ENCODE peak calls at places on chromosomes 5 and 9, in eight cellular contexts. One of them, this sample, is unnamed.

GRCh38 chr9:132578367-132578932 is 4.0 kb upstream of the BARHL1 start:
- DNase-seq in endothelial cell: no peak
- DNase-seq in HFFc6: no peak
- DNase-seq in cardiac fibroblast: no peak
- DNase-seq in hepatocyte: no peak
- DNase-seq in HL-60: no peak
- DNase-seq in glutamatergic neuron: no peak
- DNase-seq in progenitor cell of endocrine pancreas: no peak
- DNase-seq in this sample: no peak

GRCh38 chr9:29659014-29659413 is 2085.7 kb upstream of the C9orf72 start:
- DNase-seq in endothelial cell: no peak
- DNase-seq in progenitor cell of endocrine pancreas: no peak
- DNase-seq in HL-60: no peak
- DNase-seq in glutamatergic neuron: no peak
- DNase-seq in cardiac fibroblast: no peak
- DNase-seq in hepatocyte: no peak
- DNase-seq in HFFc6: no peak
- DNase-seq in this sample: no peak

GRCh38 chr5:16869821-16870796 is 66.0 kb downstream of the MYO10 start:
- DNase-seq in endothelial cell: no peak
- DNase-seq in progenitor cell of endocrine pancreas: no peak
- DNase-seq in cardiac fibroblast: peak
- DNase-seq in glutamatergic neuron: no peak
- DNase-seq in hepatocyte: no peak
- DNase-seq in HL-60: no peak
- DNase-seq in HFFc6: peak
- DNase-seq in this sample: no peak

GRCh38 chr5:118921946-118922345 is 66.4 kb downstream of the DTWD2 start:
- DNase-seq in endothelial cell: no peak
- DNase-seq in HFFc6: no peak
- DNase-seq in cardiac fibroblast: no peak
- DNase-seq in progenitor cell of endocrine pancreas: no peak
- DNase-seq in glutamatergic neuron: no peak
- DNase-seq in hepatocyte: no peak
- DNase-seq in HL-60: no peak
- DNase-seq in this sample: no peak

GRCh38 chr9:96379461-96379860 is 4.0 kb downstream of the SLC35D2 start:
- DNase-seq in HFFc6: no peak
- DNase-seq in HL-60: no peak
- DNase-seq in cardiac fibroblast: no peak
- DNase-seq in progenitor cell of endocrine pancreas: no peak
- DNase-seq in hepatocyte: no peak
- DNase-seq in glutamatergic neuron: no peak
- DNase-seq in endothelial cell: no peak
- DNase-seq in this sample: no peak

GRCh38 chr9:134322781-134323241 is 3.4 kb upstream of the RXRA start:
- DNase-seq in hepatocyte: no peak
- DNase-seq in cardiac fibroblast: no peak
- DNase-seq in progenitor cell of endocrine pancreas: no peak
- DNase-seq in endothelial cell: no peak
- DNase-seq in glutamatergic neuron: peak
- DNase-seq in HL-60: no peak
- DNase-seq in HFFc6: no peak
- DNase-seq in this sample: no peak

GRCh38 chr5:132059043-132059695 is 1.3 kb upstream of the IL3 start:
- DNase-seq in progenitor cell of endocrine pancreas: peak
- DNase-seq in HL-60: no peak
- DNase-seq in hepatocyte: no peak
- DNase-seq in HFFc6: no peak
- DNase-seq in cardiac fibroblast: no peak
- DNase-seq in endothelial cell: no peak
- DNase-seq in glutamatergic neuron: peak
- DNase-seq in this sample: peak

GRCh38 chr5:15003511-15003920 is 131.9 kb upstream of the ANKH start:
- DNase-seq in hepatocyte: peak
- DNase-seq in HFFc6: peak
- DNase-seq in endothelial cell: peak
- DNase-seq in glutamatergic neuron: peak
- DNase-seq in cardiac fibroblast: peak
- DNase-seq in progenitor cell of endocrine pancreas: no peak
- DNase-seq in HL-60: peak
- DNase-seq in this sample: no peak

GRCh38 chr5:149946118-149946517 is 1.5 kb upstream of the PDE6A start:
- DNase-seq in hepatocyte: peak
- DNase-seq in progenitor cell of endocrine pancreas: no peak
- DNase-seq in glutamatergic neuron: no peak
- DNase-seq in HL-60: no peak
- DNase-seq in HFFc6: no peak
- DNase-seq in cardiac fibroblast: no peak
- DNase-seq in endothelial cell: no peak
- DNase-seq in this sample: no peak

GRCh38 chr5:76372320-76373054 is 30.6 kb upstream of the IQGAP2 start:
- DNase-seq in HFFc6: peak
- DNase-seq in endothelial cell: no peak
- DNase-seq in hepatocyte: peak
- DNase-seq in glutamatergic neuron: no peak
- DNase-seq in progenitor cell of endocrine pancreas: no peak
- DNase-seq in cardiac fibroblast: peak
- DNase-seq in HL-60: no peak
- DNase-seq in this sample: no peak

GRCh38 chr5:179794575-179794974 is 789 bp downstream of the LTC4S start:
- DNase-seq in glutamatergic neuron: no peak
- DNase-seq in cardiac fibroblast: no peak
- DNase-seq in HFFc6: no peak
- DNase-seq in endothelial cell: no peak
- DNase-seq in HL-60: no peak
- DNase-seq in progenitor cell of endocrine pancreas: no peak
- DNase-seq in hepatocyte: no peak
- DNase-seq in this sample: no peak

GRCh38 chr9:109780453-109781033 is 545 bp downstream of the PALM2AKAP2 start:
- DNase-seq in cardiac fibroblast: peak
- DNase-seq in endothelial cell: no peak
- DNase-seq in progenitor cell of endocrine pancreas: no peak
- DNase-seq in HFFc6: no peak
- DNase-seq in hepatocyte: no peak
- DNase-seq in HL-60: no peak
- DNase-seq in glutamatergic neuron: no peak
- DNase-seq in this sample: no peak

GRCh38 chr5:110032386-110032785 is 342.7 kb downstream of the MAN2A1 start:
- DNase-seq in HFFc6: no peak
- DNase-seq in HL-60: no peak
- DNase-seq in endothelial cell: no peak
- DNase-seq in cardiac fibroblast: no peak
- DNase-seq in hepatocyte: no peak
- DNase-seq in progenitor cell of endocrine pancreas: no peak
- DNase-seq in glutamatergic neuron: peak
- DNase-seq in this sample: no peak

GRCh38 chr9:99181621-99182020 is 40.1 kb downstream of the ALG2 start:
- DNase-seq in HL-60: peak
- DNase-seq in progenitor cell of endocrine pancreas: no peak
- DNase-seq in endothelial cell: no peak
- DNase-seq in glutamatergic neuron: no peak
- DNase-seq in hepatocyte: no peak
- DNase-seq in cardiac fibroblast: peak
- DNase-seq in HFFc6: no peak
- DNase-seq in this sample: no peak

GRCh38 chr5:14900661-14901461 is 29.3 kb upstream of the ANKH start:
- DNase-seq in HL-60: no peak
- DNase-seq in cardiac fibroblast: peak
- DNase-seq in glutamatergic neuron: no peak
- DNase-seq in HFFc6: peak
- DNase-seq in hepatocyte: no peak
- DNase-seq in progenitor cell of endocrine pancreas: no peak
- DNase-seq in endothelial cell: peak
- DNase-seq in this sample: peak

GRCh38 chr5:93622240-93622885 is 39.3 kb downstream of the NR2F1 start:
- DNase-seq in HL-60: no peak
- DNase-seq in cardiac fibroblast: peak
- DNase-seq in endothelial cell: no peak
- DNase-seq in progenitor cell of endocrine pancreas: no peak
- DNase-seq in HFFc6: peak
- DNase-seq in hepatocyte: no peak
- DNase-seq in glutamatergic neuron: no peak
- DNase-seq in this sample: no peak

GRCh38 chr5:65213921-65214525 is 267.7 kb downstream of the ADAMTS6 start:
- DNase-seq in HFFc6: peak
- DNase-seq in HL-60: peak
- DNase-seq in cardiac fibroblast: peak
- DNase-seq in hepatocyte: peak
- DNase-seq in progenitor cell of endocrine pancreas: no peak
- DNase-seq in glutamatergic neuron: no peak
- DNase-seq in endothelial cell: peak
- DNase-seq in this sample: no peak

GRCh38 chr5:148924817-148925216 is 98.4 kb downstream of the ADRB2 start:
- DNase-seq in cardiac fibroblast: peak
- DNase-seq in HL-60: no peak
- DNase-seq in progenitor cell of endocrine pancreas: no peak
- DNase-seq in endothelial cell: no peak
- DNase-seq in glutamatergic neuron: no peak
- DNase-seq in hepatocyte: no peak
- DNase-seq in HFFc6: no peak
- DNase-seq in this sample: no peak

GRCh38 chr9:137305060-137305787 is 3.2 kb upstream of the NRARP start:
- DNase-seq in endothelial cell: peak
- DNase-seq in HFFc6: peak
- DNase-seq in HL-60: peak
- DNase-seq in progenitor cell of endocrine pancreas: peak
- DNase-seq in glutamatergic neuron: peak
- DNase-seq in cardiac fibroblast: peak
- DNase-seq in hepatocyte: peak
- DNase-seq in this sample: no peak

GRCh38 chr9:84166828-84167400 is 173.6 kb downstream of the SLC28A3 start:
- DNase-seq in HL-60: no peak
- DNase-seq in cardiac fibroblast: no peak
- DNase-seq in endothelial cell: no peak
- DNase-seq in glutamatergic neuron: no peak
- DNase-seq in hepatocyte: no peak
- DNase-seq in progenitor cell of endocrine pancreas: no peak
- DNase-seq in HFFc6: no peak
- DNase-seq in this sample: no peak

DNA sequence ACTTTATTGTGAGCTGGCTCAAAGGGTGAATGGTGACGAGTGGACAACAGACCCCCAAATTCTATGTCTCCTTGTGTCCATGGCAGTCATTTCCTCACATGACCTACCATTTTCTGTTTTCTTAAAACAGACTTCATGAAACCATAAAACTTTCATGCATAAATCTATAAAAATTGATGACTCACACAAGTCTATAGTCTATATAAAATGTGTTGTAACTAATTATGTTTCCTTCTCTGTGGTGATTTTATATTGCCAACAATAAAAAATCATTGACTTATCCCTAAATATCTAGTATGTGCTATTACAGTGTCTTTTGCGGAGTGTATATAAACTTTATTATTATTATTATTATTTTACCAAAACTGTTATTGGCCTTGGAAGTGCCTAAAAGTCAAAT is 382.4 kb downstream of the MAT2B start:
- DNase-seq in glutamatergic neuron: no peak
- DNase-seq in cardiac fibroblast: no peak
- DNase-seq in HFFc6: no peak
- DNase-seq in hepatocyte: no peak
- DNase-seq in progenitor cell of endocrine pancreas: no peak
- DNase-seq in HL-60: no peak
- DNase-seq in endothelial cell: no peak
- DNase-seq in this sample: no peak
- TF ChIP-seq CTCF in glutamatergic neuron: no peak
- TF ChIP-seq CTCF in cardiac fibroblast: no peak
- TF ChIP-seq CTCF in HFFc6: no peak
- TF ChIP-seq CTCF in hepatocyte: no peak
- TF ChIP-seq CTCF in progenitor cell of endocrine pancreas: no peak
- TF ChIP-seq CTCF in HL-60: no peak
- TF ChIP-seq CTCF in endothelial cell: no peak
- TF ChIP-seq CTCF in this sample: no peak

DNA sequence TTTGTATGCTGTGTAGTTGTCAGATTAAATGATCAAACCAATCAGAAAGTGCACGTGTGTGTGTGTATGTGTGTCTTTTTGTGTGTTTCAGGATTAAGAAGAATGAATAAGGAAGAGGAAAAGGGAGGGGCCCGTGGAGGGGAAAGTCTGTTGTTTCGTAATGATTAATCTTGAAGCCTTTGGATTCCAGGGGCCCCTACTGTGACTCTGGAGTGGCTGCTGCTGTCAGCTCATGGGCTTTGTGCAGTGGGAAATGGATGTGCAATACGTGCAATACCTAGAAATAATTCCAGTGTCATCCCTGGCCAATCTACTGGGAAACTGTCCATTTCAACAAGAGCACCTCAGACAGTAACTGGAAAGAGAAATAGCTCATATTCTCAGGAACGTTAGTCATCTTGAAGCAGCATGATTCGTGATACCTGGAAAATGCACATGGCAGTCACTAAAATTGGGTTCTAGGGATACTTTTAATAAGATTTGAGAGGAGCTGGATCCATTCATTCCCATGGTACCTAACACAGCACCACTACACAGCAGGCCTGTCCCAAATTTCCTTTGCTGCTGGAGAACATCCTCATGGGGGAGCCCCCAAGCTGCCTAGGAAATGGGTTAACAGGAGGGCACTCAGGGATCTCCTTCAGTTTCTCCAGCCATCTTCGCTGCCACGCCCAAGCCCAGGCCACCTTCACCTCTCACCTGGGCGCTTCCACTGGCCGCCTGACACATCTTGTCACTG is 186.3 kb downstream of the NR3C1 start:
- DNase-seq in HL-60: peak
- DNase-seq in glutamatergic neuron: no peak
- DNase-seq in endothelial cell: no peak
- DNase-seq in HFFc6: no peak
- DNase-seq in cardiac fibroblast: peak
- DNase-seq in hepatocyte: peak
- DNase-seq in progenitor cell of endocrine pancreas: no peak
- DNase-seq in this sample: no peak
- TF ChIP-seq CTCF in HL-60: no peak
- TF ChIP-seq CTCF in glutamatergic neuron: no peak
- TF ChIP-seq CTCF in endothelial cell: no peak
- TF ChIP-seq CTCF in HFFc6: no peak
- TF ChIP-seq CTCF in cardiac fibroblast: no peak
- TF ChIP-seq CTCF in hepatocyte: no peak
- TF ChIP-seq CTCF in progenitor cell of endocrine pancreas: no peak
- TF ChIP-seq CTCF in this sample: no peak

GRCh38 chr9:27247756-27248155 is 49.2 kb downstream of the EQTN start:
- DNase-seq in cardiac fibroblast: peak
- DNase-seq in endothelial cell: peak
- DNase-seq in HFFc6: peak
- DNase-seq in HL-60: peak
- DNase-seq in progenitor cell of endocrine pancreas: peak
- DNase-seq in glutamatergic neuron: peak
- DNase-seq in hepatocyte: peak
- DNase-seq in this sample: no peak
- TF ChIP-seq CTCF in cardiac fibroblast: peak
- TF ChIP-seq CTCF in endothelial cell: peak
- TF ChIP-seq CTCF in HFFc6: peak
- TF ChIP-seq CTCF in HL-60: no peak
- TF ChIP-seq CTCF in progenitor cell of endocrine pancreas: peak
- TF ChIP-seq CTCF in glutamatergic neuron: peak
- TF ChIP-seq CTCF in hepatocyte: peak
- TF ChIP-seq CTCF in this sample: no peak

DNA sequence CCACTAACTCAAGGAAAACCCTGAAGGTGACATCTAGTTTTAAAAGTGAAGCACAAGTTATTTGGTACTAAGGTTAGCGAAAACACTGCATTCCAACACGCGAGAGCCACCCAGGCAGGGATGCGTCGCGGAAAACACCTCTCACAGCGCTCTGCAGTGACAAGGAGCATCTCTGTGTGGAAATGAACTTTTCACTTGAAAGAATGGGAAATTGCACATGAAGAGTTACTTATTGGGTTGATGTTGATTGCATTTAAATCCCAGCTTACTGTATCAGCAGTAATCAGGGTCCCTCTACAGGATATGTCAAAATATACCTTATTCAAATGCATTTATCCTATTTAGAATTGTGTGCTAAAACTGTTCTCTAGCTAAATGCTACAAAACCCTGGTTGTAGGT is 144.4 kb downstream of the BNC2 start:
- DNase-seq in endothelial cell: no peak
- DNase-seq in progenitor cell of endocrine pancreas: no peak
- DNase-seq in glutamatergic neuron: no peak
- DNase-seq in hepatocyte: peak
- DNase-seq in cardiac fibroblast: peak
- DNase-seq in HFFc6: peak
- DNase-seq in HL-60: no peak
- DNase-seq in this sample: no peak
- TF ChIP-seq CTCF in endothelial cell: no peak
- TF ChIP-seq CTCF in progenitor cell of endocrine pancreas: no peak
- TF ChIP-seq CTCF in glutamatergic neuron: no peak
- TF ChIP-seq CTCF in hepatocyte: peak
- TF ChIP-seq CTCF in cardiac fibroblast: no peak
- TF ChIP-seq CTCF in HFFc6: peak
- TF ChIP-seq CTCF in HL-60: no peak
- TF ChIP-seq CTCF in this sample: no peak